ENCODE peak calls at places on chromosome 2, in ten cellular contexts. V is dorsolateral prefrontal cortex, M is fibroblast of mammary gland, I is cardiac muscle cell, F is left ventricle myocardium inferior, C is lung, X is adrenal gland, B is colonic mucosa, A is esophagus squamous epithelium, T is fibroblast of pulmonary artery. Z is an unnamed sample.

GRCh38 chr2:20514596-20515269 is 67.9 kb downstream of the RHOB start:
- DNase-seq in V (no peak), M (peak; percentile 96), I (no peak), F (no peak), C (no peak), X (no peak), B (no peak), A (no peak), T (peak; percentile 97), Z (no peak)

GRCh38 chr2:27123302-27124150 is at the start of gene ABHD1:
- DNase-seq in V (peak; percentile 62), M (no peak), I (peak; percentile 66), F (peak; percentile 80), C (peak; percentile 67), X (peak; percentile 65), B (peak; percentile 74), A (no peak), T (no peak), Z (peak; percentile 38)

GRCh38 chr2:95314964-95315611 is 17.9 kb downstream of the KCNIP3 start:
- DNase-seq in V (peak; percentile 72), M (peak; percentile 33), I (peak; percentile 53), F (no peak), C (peak; percentile 39), X (no peak), B (peak; percentile 49), A (no peak), T (peak; percentile 13), Z (peak; percentile 14)

GRCh38 chr2:191927991-191928390 is 81.1 kb upstream of the CAVIN2 start:
- DNase-seq in V (no peak), M (peak; percentile 65), I (no peak), F (no peak), C (peak; percentile 31), X (no peak), B (no peak), A (no peak), T (peak; percentile 37), Z (no peak)

GRCh38 chr2:204027105-204027504 is 90.5 kb downstream of the ICOS start:
- DNase-seq in V (no peak), M (peak; percentile 16), I (no peak), F (no peak), C (no peak), X (no peak), B (no peak), A (no peak), T (peak; percentile 13), Z (peak; percentile 68)

GRCh38 chr2:6846967-6847695 is 18.6 kb downstream of the CMPK2 start:
- DNase-seq in V (no peak), M (peak; percentile 45), I (no peak), F (no peak), C (no peak), X (no peak), B (no peak), A (no peak), T (no peak), Z (no peak)

GRCh38 chr2:24084386-24085375 is at the start of gene TP53I3:
- DNase-seq in V (peak; percentile 81), M (peak; percentile 85), I (peak; percentile 92), F (peak; percentile 90), C (peak; percentile 86), X (peak; percentile 91), B (peak; percentile 88), A (peak; percentile 57), T (peak; percentile 92), Z (peak; percentile 92)

GRCh38 chr2:238082151-238082550 is 18.0 kb upstream of the ESPNL start:
- DNase-seq in V (no peak), M (no peak), I (no peak), F (no peak), C (no peak), X (peak; percentile 13), B (no peak), A (no peak), T (no peak), Z (no peak)

GRCh38 chr2:118474151-118474561 is 373.3 kb downstream of the EN1 start:
- DNase-seq in V (no peak), M (no peak), I (peak; percentile 58), F (no peak), C (no peak), X (no peak), B (no peak), A (no peak), T (no peak), Z (no peak)
- TF ChIP-seq CTCF in V (no peak), M (no peak), I (no peak), F (no peak), C (no peak), X (no peak), B (no peak), A (no peak), T (no peak), Z (no peak)

GRCh38 chr2:209426432-209426831 is 2.6 kb downstream of the MAP2 start:
- DNase-seq in V (no peak), M (no peak), I (no peak), F (no peak), C (peak; percentile 31), X (no peak), B (no peak), A (no peak), T (peak; percentile 22), Z (no peak)

GRCh38 chr2:209423562-209424541 is at the start of gene MAP2:
- DNase-seq in V (peak; percentile 67), M (peak; percentile 69), I (peak; percentile 90), F (peak; percentile 80), C (peak; percentile 81), X (peak; percentile 85), B (peak; percentile 62), A (no peak), T (peak; percentile 84), Z (peak; percentile 79)

GRCh38 chr2:209422191-209422754 is 1.6 kb upstream of the MAP2 start:
- DNase-seq in V (no peak), M (no peak), I (no peak), F (no peak), C (no peak), X (no peak), B (no peak), A (no peak), T (no peak), Z (no peak)

DNA sequence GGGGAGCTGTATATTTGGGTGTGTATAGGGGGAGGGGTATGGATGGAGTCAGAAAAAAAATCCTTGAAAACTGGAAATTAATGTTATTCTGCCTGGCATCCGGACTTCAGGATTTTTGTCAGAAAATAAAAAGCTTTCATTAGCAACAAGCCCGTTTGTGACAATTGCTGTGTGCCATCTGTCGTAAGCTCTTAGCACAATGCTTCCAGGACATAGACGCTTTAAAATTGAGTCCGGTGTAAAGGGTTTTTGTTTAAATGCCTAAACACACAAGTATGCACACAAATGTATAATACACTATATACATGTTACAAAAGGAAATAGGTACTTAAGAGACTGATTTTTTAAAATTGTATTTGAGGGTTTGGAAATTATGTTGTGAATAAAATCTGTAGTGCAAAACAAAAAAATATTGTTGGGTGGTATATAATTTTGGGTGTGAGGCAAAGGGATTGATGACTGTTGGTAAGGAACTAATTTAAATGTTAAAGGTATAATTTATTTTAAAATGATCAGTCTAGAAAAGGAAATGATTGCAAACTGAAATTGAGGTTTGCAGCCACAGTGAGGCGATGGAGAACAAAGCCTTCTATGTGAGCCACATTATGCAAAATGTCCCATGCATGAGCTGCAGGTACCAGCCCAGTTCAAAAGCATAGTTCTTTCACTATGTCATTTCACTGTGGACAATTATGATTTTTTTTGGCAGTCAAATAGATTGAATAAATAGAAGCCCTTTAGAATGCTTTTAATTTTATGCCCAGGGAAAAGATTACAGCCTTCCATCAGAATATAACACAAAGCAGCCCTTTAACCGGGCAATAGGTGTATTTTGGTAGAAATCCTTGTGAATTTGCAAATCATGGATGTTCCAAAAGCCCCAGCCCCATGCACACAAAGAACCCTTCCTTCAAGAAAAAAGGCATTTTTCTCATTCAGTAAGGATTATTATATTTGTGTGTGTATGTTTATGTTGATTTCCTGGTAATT is 1.5 kb downstream of the MAP2 start:
- DNase-seq in V (no peak), M (peak; percentile 63), I (peak; percentile 32), F (no peak), C (no peak), X (peak; percentile 25), B (no peak), A (no peak), T (peak; percentile 76), Z (peak; percentile 31)
- H3K4me3 ChIP-seq in V (peak overlapping the region; percentile 59), M (peak overlapping the region; percentile 79), I (no peak overlapping the region), F (peak overlapping the region; percentile 78), C (no peak overlapping the region), X (no peak overlapping the region), B (no peak overlapping the region), A (peak overlapping the region; percentile 67), T (peak overlapping the region; percentile 81), Z (no peak overlapping the region)

GRCh38 chr2:141911485-141912066 is 219.2 kb downstream of the LRP1B start:
- DNase-seq in V (no peak), M (peak; percentile 24), I (peak; percentile 69), F (no peak), C (no peak), X (peak; percentile 20), B (no peak), A (no peak), T (peak; percentile 51), Z (peak; percentile 57)
- TF ChIP-seq CTCF in V (peak; percentile 58), M (peak; percentile 32), I (peak; percentile 34), F (peak; percentile 34), C (no peak), X (peak; percentile 30), B (peak; percentile 24), A (peak; percentile 37), T (peak; percentile 41), Z (peak; percentile 31)

DNA sequence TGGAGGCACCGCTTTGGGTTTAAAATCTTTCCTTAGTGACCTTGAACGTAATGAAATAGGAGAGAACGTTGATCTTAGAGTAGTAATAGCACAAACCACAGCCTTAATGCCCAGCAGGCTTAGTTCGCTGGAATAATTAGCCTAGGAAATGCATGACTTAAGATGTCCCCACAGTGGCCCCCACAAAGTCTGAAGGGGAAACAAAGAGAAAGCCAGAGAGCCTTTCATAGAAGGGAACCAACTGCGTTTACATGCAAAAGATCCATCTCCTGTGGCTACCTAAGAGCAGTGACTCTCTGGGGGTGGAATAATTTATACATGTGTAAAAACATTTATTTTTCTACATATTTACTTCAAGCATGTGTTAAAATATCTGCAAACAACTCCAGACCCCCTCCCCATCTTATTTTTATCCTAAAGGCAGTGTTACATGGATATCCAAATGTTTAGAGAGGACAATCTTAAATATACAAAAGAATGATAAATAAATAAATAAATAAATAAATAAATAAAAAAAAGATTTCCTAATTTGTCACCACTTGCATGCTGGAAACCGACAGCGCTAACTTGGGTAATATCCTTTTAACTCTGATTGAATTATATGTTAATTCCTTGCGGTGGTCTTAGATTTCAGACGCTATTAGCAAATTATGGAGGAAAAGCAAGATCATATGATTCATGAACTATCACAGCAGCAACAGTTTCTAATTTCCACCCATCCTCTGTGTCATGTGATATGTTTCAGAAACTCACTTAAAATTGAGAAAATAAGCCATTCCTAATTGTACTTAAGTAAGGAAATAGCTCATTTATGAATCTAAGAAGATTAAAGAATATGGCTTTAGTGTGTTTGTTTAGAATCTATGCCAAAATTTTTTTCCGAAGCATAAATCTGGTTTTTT is 23.4 kb upstream of the CYP1B1 start:
- DNase-seq in V (no peak), M (peak; percentile 16), I (no peak), F (no peak), C (no peak), X (no peak), B (no peak), A (no peak), T (no peak), Z (no peak)
- H3K4me3 ChIP-seq in V (no peak overlapping the region), M (no peak overlapping the region), I (no peak overlapping the region), F (peak overlapping the region; percentile 45), C (no peak overlapping the region), X (no peak overlapping the region), B (no peak overlapping the region), A (peak overlapping the region; percentile 52), T (no peak overlapping the region), Z (no peak overlapping the region)

Z was measured in GM12865.